ENCODE peak calls at places on chromosomes 16 and 17, in four cellular contexts. One of them, this sample, is unnamed.

GRCh38 chr17:55177159-55177913 is 87.4 kb upstream of the HLF start:
- DNase-seq in C1 segment of cervical spinal cord: no peak
- DNase-seq in uterus: no peak
- DNase-seq in CD4-positive, alpha-beta T cell: no peak
- DNase-seq in this sample: no peak

GRCh38 chr16:77599793-77600415 is 122.4 kb upstream of the NUDT7 start:
- DNase-seq in C1 segment of cervical spinal cord: no peak
- DNase-seq in uterus: no peak
- DNase-seq in CD4-positive, alpha-beta T cell: no peak
- DNase-seq in this sample: no peak

GRCh38 chr16:66480265-66481080 is 53.4 kb downstream of the BEAN1 start:
- DNase-seq in C1 segment of cervical spinal cord: no peak
- DNase-seq in uterus: no peak
- DNase-seq in CD4-positive, alpha-beta T cell: no peak
- DNase-seq in this sample: no peak

GRCh38 chr16:19912445-19913305 is 28.0 kb upstream of the GPRC5B start:
- DNase-seq in C1 segment of cervical spinal cord: no peak
- DNase-seq in uterus: no peak
- DNase-seq in CD4-positive, alpha-beta T cell: no peak
- DNase-seq in this sample: no peak

GRCh38 chr17:3951420-3951819 is 12.8 kb downstream of the ATP2A3 start:
- DNase-seq in C1 segment of cervical spinal cord: no peak
- DNase-seq in uterus: no peak
- DNase-seq in CD4-positive, alpha-beta T cell: no peak
- DNase-seq in this sample: no peak

GRCh38 chr17:47304191-47304590 is 19.6 kb upstream of the EFCAB13 start:
- DNase-seq in C1 segment of cervical spinal cord: no peak
- DNase-seq in uterus: no peak
- DNase-seq in CD4-positive, alpha-beta T cell: no peak
- DNase-seq in this sample: no peak

GRCh38 chr16:56608876-56609462 is 585 bp downstream of the MT2A start:
- DNase-seq in C1 segment of cervical spinal cord: no peak
- DNase-seq in uterus: no peak
- DNase-seq in CD4-positive, alpha-beta T cell: no peak
- DNase-seq in this sample: no peak

GRCh38 chr16:12336158-12336557 is 359.6 kb downstream of the SNX29 start:
- DNase-seq in C1 segment of cervical spinal cord: no peak
- DNase-seq in uterus: no peak
- DNase-seq in CD4-positive, alpha-beta T cell: no peak
- DNase-seq in this sample: no peak

GRCh38 chr16:11361751-11362742 is 16.8 kb downstream of the RMI2 start:
- DNase-seq in C1 segment of cervical spinal cord: no peak
- DNase-seq in uterus: no peak
- DNase-seq in CD4-positive, alpha-beta T cell: no peak
- DNase-seq in this sample: peak; percentile 78

GRCh38 chr17:70945386-70945785 is 776.1 kb downstream of the KCNJ2 start:
- DNase-seq in C1 segment of cervical spinal cord: no peak
- DNase-seq in uterus: no peak
- DNase-seq in CD4-positive, alpha-beta T cell: no peak
- DNase-seq in this sample: no peak

GRCh38 chr17:27996157-27997043 is 46.1 kb upstream of the NLK start:
- DNase-seq in C1 segment of cervical spinal cord: no peak
- DNase-seq in uterus: no peak
- DNase-seq in CD4-positive, alpha-beta T cell: no peak
- DNase-seq in this sample: no peak

GRCh38 chr17:52145496-52145895 is 13.0 kb downstream of the CA10 start:
- DNase-seq in C1 segment of cervical spinal cord: no peak
- DNase-seq in uterus: no peak
- DNase-seq in CD4-positive, alpha-beta T cell: no peak
- DNase-seq in this sample: no peak

GRCh38 chr17:62966426-62967110 is 533 bp downstream of the TANC2 start:
- DNase-seq in C1 segment of cervical spinal cord: no peak
- DNase-seq in uterus: peak; percentile 54
- DNase-seq in CD4-positive, alpha-beta T cell: peak; percentile 3
- DNase-seq in this sample: no peak

GRCh38 chr17:43576563-43577229 is 30.6 kb upstream of the ETV4 start:
- DNase-seq in C1 segment of cervical spinal cord: peak; percentile 5
- DNase-seq in uterus: peak; percentile 69
- DNase-seq in CD4-positive, alpha-beta T cell: peak; percentile 60
- DNase-seq in this sample: peak; percentile 8

GRCh38 chr17:43543771-43544575 is 2.2 kb downstream of the ETV4 start:
- DNase-seq in C1 segment of cervical spinal cord: no peak
- DNase-seq in uterus: no peak
- DNase-seq in CD4-positive, alpha-beta T cell: no peak
- DNase-seq in this sample: no peak

This sample was measured in GDM1.